ENCODE peak calls at places on chromosomes 12 and 14, in eight cellular contexts. One of them, this sample, is unnamed.

GRCh38 chr12:119687879-119688278 is 19.9 kb downstream of the PRKAB1 start:
- DNase-seq in left ventricle myocardium superior: no peak
- DNase-seq in GM13976: no peak
- DNase-seq in effector memory CD4-positive, alpha-beta T cell: no peak
- DNase-seq in NCI-H2029 treated with DMSO at 0.1 percent for 48 hours: no peak
- DNase-seq in HuH-7: no peak
- DNase-seq in T-helper 9 cell: no peak
- DNase-seq in stimulated activated CD4-positive, alpha-beta T cell treated with anti-CD3 and anti-CD28 coated beads, TNF-alpha, amount 100 ng/mL, for 4 hours: no peak
- DNase-seq in this sample: no peak

GRCh38 chr12:57765003-57765697 is 1.7 kb downstream of the CYP27B1 start:
- DNase-seq in NCI-H2029 treated with DMSO at 0.1 percent for 48 hours: no peak
- DNase-seq in T-helper 9 cell: peak; percentile 53
- DNase-seq in effector memory CD4-positive, alpha-beta T cell: peak; percentile 13
- DNase-seq in left ventricle myocardium superior: peak; percentile 61
- DNase-seq in GM13976: peak; percentile 72
- DNase-seq in HuH-7: peak; percentile 69
- DNase-seq in stimulated activated CD4-positive, alpha-beta T cell treated with anti-CD3 and anti-CD28 coated beads, TNF-alpha, amount 100 ng/mL, for 4 hours: no peak
- DNase-seq in this sample: no peak

GRCh38 chr14:57189070-57189469 is 79.6 kb downstream of the EXOC5 start:
- DNase-seq in HuH-7: no peak
- DNase-seq in GM13976: no peak
- DNase-seq in NCI-H2029 treated with DMSO at 0.1 percent for 48 hours: peak; percentile 94
- DNase-seq in T-helper 9 cell: no peak
- DNase-seq in stimulated activated CD4-positive, alpha-beta T cell treated with anti-CD3 and anti-CD28 coated beads, TNF-alpha, amount 100 ng/mL, for 4 hours: no peak
- DNase-seq in left ventricle myocardium superior: no peak
- DNase-seq in effector memory CD4-positive, alpha-beta T cell: no peak
- DNase-seq in this sample: no peak

GRCh38 chr14:52824479-52824878 is 33.1 kb upstream of the GNPNAT1 start:
- DNase-seq in left ventricle myocardium superior: no peak
- DNase-seq in NCI-H2029 treated with DMSO at 0.1 percent for 48 hours: no peak
- DNase-seq in T-helper 9 cell: no peak
- DNase-seq in HuH-7: no peak
- DNase-seq in stimulated activated CD4-positive, alpha-beta T cell treated with anti-CD3 and anti-CD28 coated beads, TNF-alpha, amount 100 ng/mL, for 4 hours: no peak
- DNase-seq in effector memory CD4-positive, alpha-beta T cell: no peak
- DNase-seq in GM13976: no peak
- DNase-seq in this sample: no peak

GRCh38 chr14:91870001-91870400 is 2.7 kb upstream of the TC2N start:
- DNase-seq in HuH-7: no peak
- DNase-seq in stimulated activated CD4-positive, alpha-beta T cell treated with anti-CD3 and anti-CD28 coated beads, TNF-alpha, amount 100 ng/mL, for 4 hours: no peak
- DNase-seq in left ventricle myocardium superior: no peak
- DNase-seq in T-helper 9 cell: peak; percentile 62
- DNase-seq in effector memory CD4-positive, alpha-beta T cell: peak; percentile 68
- DNase-seq in GM13976: no peak
- DNase-seq in NCI-H2029 treated with DMSO at 0.1 percent for 48 hours: no peak
- DNase-seq in this sample: no peak

GRCh38 chr12:90630006-90630405 is 325.0 kb downstream of the CCER1 start:
- DNase-seq in effector memory CD4-positive, alpha-beta T cell: no peak
- DNase-seq in NCI-H2029 treated with DMSO at 0.1 percent for 48 hours: peak; percentile 47
- DNase-seq in GM13976: no peak
- DNase-seq in stimulated activated CD4-positive, alpha-beta T cell treated with anti-CD3 and anti-CD28 coated beads, TNF-alpha, amount 100 ng/mL, for 4 hours: no peak
- DNase-seq in T-helper 9 cell: no peak
- DNase-seq in left ventricle myocardium superior: no peak
- DNase-seq in HuH-7: no peak
- DNase-seq in this sample: no peak

GRCh38 chr12:48788852-48789775 is at the start of gene ADCY6:
- DNase-seq in stimulated activated CD4-positive, alpha-beta T cell treated with anti-CD3 and anti-CD28 coated beads, TNF-alpha, amount 100 ng/mL, for 4 hours: no peak
- DNase-seq in left ventricle myocardium superior: peak; percentile 90
- DNase-seq in NCI-H2029 treated with DMSO at 0.1 percent for 48 hours: no peak
- DNase-seq in effector memory CD4-positive, alpha-beta T cell: no peak
- DNase-seq in HuH-7: peak; percentile 92
- DNase-seq in T-helper 9 cell: no peak
- DNase-seq in GM13976: peak; percentile 73
- DNase-seq in this sample: no peak

GRCh38 chr12:24839268-24839791 is 109.6 kb downstream of the BCAT1 start:
- DNase-seq in left ventricle myocardium superior: no peak
- DNase-seq in stimulated activated CD4-positive, alpha-beta T cell treated with anti-CD3 and anti-CD28 coated beads, TNF-alpha, amount 100 ng/mL, for 4 hours: peak; percentile 13
- DNase-seq in HuH-7: no peak
- DNase-seq in GM13976: peak; percentile 54
- DNase-seq in NCI-H2029 treated with DMSO at 0.1 percent for 48 hours: no peak
- DNase-seq in effector memory CD4-positive, alpha-beta T cell: no peak
- DNase-seq in T-helper 9 cell: no peak
- DNase-seq in this sample: no peak

GRCh38 chr12:26832817-26833691 is at the start of gene ITPR2:
- DNase-seq in effector memory CD4-positive, alpha-beta T cell: peak; percentile 87
- DNase-seq in GM13976: peak; percentile 99
- DNase-seq in stimulated activated CD4-positive, alpha-beta T cell treated with anti-CD3 and anti-CD28 coated beads, TNF-alpha, amount 100 ng/mL, for 4 hours: peak; percentile 91
- DNase-seq in NCI-H2029 treated with DMSO at 0.1 percent for 48 hours: peak; percentile 82
- DNase-seq in HuH-7: peak; percentile 99
- DNase-seq in T-helper 9 cell: peak; percentile 90
- DNase-seq in left ventricle myocardium superior: peak; percentile 96
- DNase-seq in this sample: peak; percentile 14

GRCh38 chr14:29215853-29216252 is 449.3 kb downstream of the FOXG1 start:
- DNase-seq in left ventricle myocardium superior: no peak
- DNase-seq in T-helper 9 cell: no peak
- DNase-seq in NCI-H2029 treated with DMSO at 0.1 percent for 48 hours: no peak
- DNase-seq in HuH-7: no peak
- DNase-seq in stimulated activated CD4-positive, alpha-beta T cell treated with anti-CD3 and anti-CD28 coated beads, TNF-alpha, amount 100 ng/mL, for 4 hours: no peak
- DNase-seq in effector memory CD4-positive, alpha-beta T cell: no peak
- DNase-seq in GM13976: no peak
- DNase-seq in this sample: no peak

GRCh38 chr14:33943081-33943480 is 7.8 kb downstream of the EGLN3 start:
- DNase-seq in effector memory CD4-positive, alpha-beta T cell: no peak
- DNase-seq in stimulated activated CD4-positive, alpha-beta T cell treated with anti-CD3 and anti-CD28 coated beads, TNF-alpha, amount 100 ng/mL, for 4 hours: no peak
- DNase-seq in HuH-7: no peak
- DNase-seq in GM13976: no peak
- DNase-seq in T-helper 9 cell: no peak
- DNase-seq in NCI-H2029 treated with DMSO at 0.1 percent for 48 hours: peak; percentile 100
- DNase-seq in left ventricle myocardium superior: no peak
- DNase-seq in this sample: no peak

GRCh38 chr12:11886339-11886738 is 184.4 kb upstream of the BCL2L14 start:
- DNase-seq in stimulated activated CD4-positive, alpha-beta T cell treated with anti-CD3 and anti-CD28 coated beads, TNF-alpha, amount 100 ng/mL, for 4 hours: no peak
- DNase-seq in effector memory CD4-positive, alpha-beta T cell: no peak
- DNase-seq in T-helper 9 cell: no peak
- DNase-seq in GM13976: no peak
- DNase-seq in HuH-7: no peak
- DNase-seq in left ventricle myocardium superior: no peak
- DNase-seq in NCI-H2029 treated with DMSO at 0.1 percent for 48 hours: no peak
- DNase-seq in this sample: no peak

GRCh38 chr12:89243786-89244185 is 108.5 kb downstream of the DUSP6 start:
- DNase-seq in stimulated activated CD4-positive, alpha-beta T cell treated with anti-CD3 and anti-CD28 coated beads, TNF-alpha, amount 100 ng/mL, for 4 hours: no peak
- DNase-seq in left ventricle myocardium superior: no peak
- DNase-seq in GM13976: no peak
- DNase-seq in T-helper 9 cell: no peak
- DNase-seq in HuH-7: no peak
- DNase-seq in effector memory CD4-positive, alpha-beta T cell: no peak
- DNase-seq in NCI-H2029 treated with DMSO at 0.1 percent for 48 hours: no peak
- DNase-seq in this sample: no peak

GRCh38 chr12:112370868-112371510 is 11.2 kb downstream of the HECTD4 start:
- DNase-seq in T-helper 9 cell: no peak
- DNase-seq in HuH-7: no peak
- DNase-seq in effector memory CD4-positive, alpha-beta T cell: no peak
- DNase-seq in NCI-H2029 treated with DMSO at 0.1 percent for 48 hours: no peak
- DNase-seq in stimulated activated CD4-positive, alpha-beta T cell treated with anti-CD3 and anti-CD28 coated beads, TNF-alpha, amount 100 ng/mL, for 4 hours: no peak
- DNase-seq in GM13976: no peak
- DNase-seq in left ventricle myocardium superior: no peak
- DNase-seq in this sample: no peak

GRCh38 chr14:78921856-78922255 is 751.7 kb downstream of the NRXN3 start:
- DNase-seq in HuH-7: no peak
- DNase-seq in T-helper 9 cell: no peak
- DNase-seq in stimulated activated CD4-positive, alpha-beta T cell treated with anti-CD3 and anti-CD28 coated beads, TNF-alpha, amount 100 ng/mL, for 4 hours: no peak
- DNase-seq in left ventricle myocardium superior: no peak
- DNase-seq in effector memory CD4-positive, alpha-beta T cell: no peak
- DNase-seq in GM13976: no peak
- DNase-seq in NCI-H2029 treated with DMSO at 0.1 percent for 48 hours: no peak
- DNase-seq in this sample: no peak

GRCh38 chr14:54570651-54571415 is 3.9 kb downstream of the SAMD4A start:
- DNase-seq in GM13976: no peak
- DNase-seq in NCI-H2029 treated with DMSO at 0.1 percent for 48 hours: no peak
- DNase-seq in left ventricle myocardium superior: no peak
- DNase-seq in T-helper 9 cell: no peak
- DNase-seq in HuH-7: no peak
- DNase-seq in stimulated activated CD4-positive, alpha-beta T cell treated with anti-CD3 and anti-CD28 coated beads, TNF-alpha, amount 100 ng/mL, for 4 hours: no peak
- DNase-seq in effector memory CD4-positive, alpha-beta T cell: no peak
- DNase-seq in this sample: no peak

GRCh38 chr12:57342207-57342691 is 88.6 kb downstream of the R3HDM2 start:
- DNase-seq in effector memory CD4-positive, alpha-beta T cell: no peak
- DNase-seq in left ventricle myocardium superior: peak; percentile 36
- DNase-seq in T-helper 9 cell: no peak
- DNase-seq in NCI-H2029 treated with DMSO at 0.1 percent for 48 hours: peak; percentile 36
- DNase-seq in stimulated activated CD4-positive, alpha-beta T cell treated with anti-CD3 and anti-CD28 coated beads, TNF-alpha, amount 100 ng/mL, for 4 hours: no peak
- DNase-seq in HuH-7: no peak
- DNase-seq in GM13976: no peak
- DNase-seq in this sample: no peak

GRCh38 chr14:67319142-67319541 is 40.5 kb downstream of the ATP6V1D start:
- DNase-seq in NCI-H2029 treated with DMSO at 0.1 percent for 48 hours: peak; percentile 1
- DNase-seq in left ventricle myocardium superior: no peak
- DNase-seq in GM13976: no peak
- DNase-seq in HuH-7: no peak
- DNase-seq in T-helper 9 cell: no peak
- DNase-seq in stimulated activated CD4-positive, alpha-beta T cell treated with anti-CD3 and anti-CD28 coated beads, TNF-alpha, amount 100 ng/mL, for 4 hours: no peak
- DNase-seq in effector memory CD4-positive, alpha-beta T cell: no peak
- DNase-seq in this sample: no peak

This sample was measured in cerebellar nuclear complex.